ENCODE peak calls at places on chromosomes 5 and 9, in eight cellular contexts. One of them, this sample, is unnamed.

GRCh38 chr5:101271945-101272344 is 368.9 kb upstream of the ST8SIA4 start:
- DNase-seq in lower leg skin: no peak
- DNase-seq in pancreas: no peak
- DNase-seq in GM23338: no peak
- DNase-seq in psoas muscle: no peak
- DNase-seq in thoracic aorta: no peak
- DNase-seq in neural progenitor cell: no peak
- DNase-seq in A549: no peak
- DNase-seq in this sample: no peak

GRCh38 chr5:540215-541147 is 16.2 kb upstream of the SLC9A3 start:
- DNase-seq in thoracic aorta: no peak
- DNase-seq in pancreas: peak
- DNase-seq in psoas muscle: peak
- DNase-seq in GM23338: no peak
- DNase-seq in lower leg skin: no peak
- DNase-seq in A549: no peak
- DNase-seq in neural progenitor cell: no peak
- DNase-seq in this sample: no peak

GRCh38 chr5:97425511-97425910 is 242.5 kb upstream of the RIOK2 start:
- DNase-seq in psoas muscle: no peak
- DNase-seq in GM23338: peak
- DNase-seq in neural progenitor cell: peak
- DNase-seq in pancreas: no peak
- DNase-seq in lower leg skin: no peak
- DNase-seq in A549: no peak
- DNase-seq in thoracic aorta: no peak
- DNase-seq in this sample: peak

GRCh38 chr5:133565993-133566392 is 46.3 kb downstream of the FSTL4 start:
- DNase-seq in GM23338: peak
- DNase-seq in thoracic aorta: no peak
- DNase-seq in pancreas: no peak
- DNase-seq in A549: peak
- DNase-seq in psoas muscle: no peak
- DNase-seq in lower leg skin: no peak
- DNase-seq in neural progenitor cell: peak
- DNase-seq in this sample: peak

GRCh38 chr5:163456840-163457239 is 3.1 kb downstream of the NUDCD2 start:
- DNase-seq in lower leg skin: no peak
- DNase-seq in A549: no peak
- DNase-seq in thoracic aorta: no peak
- DNase-seq in psoas muscle: no peak
- DNase-seq in GM23338: no peak
- DNase-seq in neural progenitor cell: no peak
- DNase-seq in pancreas: no peak
- DNase-seq in this sample: no peak

GRCh38 chr9:132994410-132995120 is 16.1 kb downstream of the GFI1B start:
- DNase-seq in lower leg skin: no peak
- DNase-seq in A549: peak
- DNase-seq in neural progenitor cell: peak
- DNase-seq in psoas muscle: no peak
- DNase-seq in GM23338: peak
- DNase-seq in thoracic aorta: no peak
- DNase-seq in pancreas: peak
- DNase-seq in this sample: peak

GRCh38 chr5:151092750-151093149 is 11.9 kb upstream of the TNIP1 start:
- DNase-seq in neural progenitor cell: no peak
- DNase-seq in lower leg skin: no peak
- DNase-seq in thoracic aorta: no peak
- DNase-seq in GM23338: no peak
- DNase-seq in A549: no peak
- DNase-seq in pancreas: no peak
- DNase-seq in psoas muscle: peak
- DNase-seq in this sample: no peak

GRCh38 chr5:38681024-38681805 is 124.8 kb upstream of the LIFR start:
- DNase-seq in lower leg skin: no peak
- DNase-seq in psoas muscle: no peak
- DNase-seq in GM23338: no peak
- DNase-seq in neural progenitor cell: no peak
- DNase-seq in A549: no peak
- DNase-seq in pancreas: no peak
- DNase-seq in thoracic aorta: no peak
- DNase-seq in this sample: no peak

GRCh38 chr5:132675936-132676689 is 2.3 kb downstream of the IL4 start:
- DNase-seq in GM23338: no peak
- DNase-seq in psoas muscle: no peak
- DNase-seq in A549: no peak
- DNase-seq in neural progenitor cell: no peak
- DNase-seq in pancreas: no peak
- DNase-seq in lower leg skin: no peak
- DNase-seq in thoracic aorta: no peak
- DNase-seq in this sample: no peak

GRCh38 chr5:57482671-57483106 is at the start of gene ACTBL2:
- DNase-seq in psoas muscle: no peak
- DNase-seq in lower leg skin: no peak
- DNase-seq in thoracic aorta: no peak
- DNase-seq in A549: peak
- DNase-seq in pancreas: no peak
- DNase-seq in neural progenitor cell: no peak
- DNase-seq in GM23338: no peak
- DNase-seq in this sample: no peak

GRCh38 chr5:157963761-157964160 is 104.8 kb upstream of the CLINT1 start:
- DNase-seq in neural progenitor cell: no peak
- DNase-seq in psoas muscle: no peak
- DNase-seq in pancreas: no peak
- DNase-seq in thoracic aorta: no peak
- DNase-seq in A549: peak
- DNase-seq in lower leg skin: no peak
- DNase-seq in GM23338: no peak
- DNase-seq in this sample: no peak

GRCh38 chr5:73564018-73564417 is 1.4 kb downstream of the ANKRA2 start:
- DNase-seq in GM23338: no peak
- DNase-seq in neural progenitor cell: no peak
- DNase-seq in thoracic aorta: no peak
- DNase-seq in A549: no peak
- DNase-seq in lower leg skin: no peak
- DNase-seq in pancreas: no peak
- DNase-seq in psoas muscle: no peak
- DNase-seq in this sample: no peak

GRCh38 chr9:108296056-108296455 is 559.7 kb downstream of the ACTL7B start:
- DNase-seq in neural progenitor cell: no peak
- DNase-seq in A549: no peak
- DNase-seq in thoracic aorta: no peak
- DNase-seq in lower leg skin: no peak
- DNase-seq in pancreas: no peak
- DNase-seq in GM23338: no peak
- DNase-seq in psoas muscle: no peak
- DNase-seq in this sample: no peak

GRCh38 chr9:117704024-117704575 is at the start of gene TLR4:
- DNase-seq in psoas muscle: peak
- DNase-seq in GM23338: peak
- DNase-seq in lower leg skin: peak
- DNase-seq in thoracic aorta: no peak
- DNase-seq in A549: no peak
- DNase-seq in neural progenitor cell: peak
- DNase-seq in pancreas: peak
- DNase-seq in this sample: peak

GRCh38 chr5:125261505-125262250 is 515.2 kb upstream of the ZNF608 start:
- DNase-seq in thoracic aorta: no peak
- DNase-seq in A549: no peak
- DNase-seq in neural progenitor cell: no peak
- DNase-seq in GM23338: no peak
- DNase-seq in pancreas: no peak
- DNase-seq in psoas muscle: no peak
- DNase-seq in lower leg skin: no peak
- DNase-seq in this sample: no peak

GRCh38 chr5:139710370-139711066 is 62.4 kb downstream of the CXXC5 start:
- DNase-seq in lower leg skin: no peak
- DNase-seq in psoas muscle: no peak
- DNase-seq in pancreas: peak
- DNase-seq in thoracic aorta: no peak
- DNase-seq in A549: no peak
- DNase-seq in GM23338: peak
- DNase-seq in neural progenitor cell: peak
- DNase-seq in this sample: peak

GRCh38 chr9:10135553-10135952 is 477.2 kb downstream of the PTPRD start:
- DNase-seq in pancreas: no peak
- DNase-seq in lower leg skin: no peak
- DNase-seq in A549: no peak
- DNase-seq in neural progenitor cell: no peak
- DNase-seq in GM23338: no peak
- DNase-seq in thoracic aorta: no peak
- DNase-seq in psoas muscle: no peak
- DNase-seq in this sample: no peak

GRCh38 chr5:80370394-80370793 is 37.5 kb upstream of the ZFYVE16 start:
- DNase-seq in pancreas: no peak
- DNase-seq in neural progenitor cell: peak
- DNase-seq in GM23338: no peak
- DNase-seq in lower leg skin: no peak
- DNase-seq in thoracic aorta: no peak
- DNase-seq in psoas muscle: no peak
- DNase-seq in A549: no peak
- DNase-seq in this sample: no peak
- TF ChIP-seq CTCF in pancreas: no peak
- TF ChIP-seq CTCF in neural progenitor cell: no peak
- TF ChIP-seq CTCF in GM23338: no peak
- TF ChIP-seq CTCF in lower leg skin: no peak
- TF ChIP-seq CTCF in thoracic aorta: no peak
- TF ChIP-seq CTCF in psoas muscle: no peak
- TF ChIP-seq CTCF in A549: no peak
- TF ChIP-seq CTCF in this sample: no peak

DNA sequence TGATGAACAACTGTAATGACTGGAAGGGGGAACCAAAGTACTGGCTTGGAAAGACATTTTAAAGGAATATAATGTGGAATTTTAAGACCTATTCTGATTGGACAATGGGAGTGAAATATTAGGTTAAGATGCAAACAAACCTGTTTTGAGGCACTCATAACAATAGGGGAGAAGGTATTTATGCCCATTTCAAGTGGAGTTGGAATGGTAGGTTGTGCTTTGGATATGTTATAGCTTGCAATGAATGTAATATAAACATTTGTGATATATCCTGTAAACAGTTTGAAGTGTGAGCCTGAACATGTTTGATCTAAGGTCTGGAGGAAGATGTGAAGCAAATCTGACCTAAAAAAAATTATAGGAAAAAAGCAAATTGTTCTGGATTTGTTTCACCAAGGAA is 129.6 kb upstream of the GRHPR start:
- DNase-seq in psoas muscle: no peak
- DNase-seq in pancreas: no peak
- DNase-seq in neural progenitor cell: no peak
- DNase-seq in GM23338: no peak
- DNase-seq in thoracic aorta: no peak
- DNase-seq in A549: no peak
- DNase-seq in lower leg skin: no peak
- DNase-seq in this sample: no peak
- H3K4me3 ChIP-seq in psoas muscle: no peak
- H3K4me3 ChIP-seq in pancreas: no peak
- H3K4me3 ChIP-seq in neural progenitor cell: no peak
- H3K4me3 ChIP-seq in GM23338: no peak
- H3K4me3 ChIP-seq in thoracic aorta: no peak
- H3K4me3 ChIP-seq in A549: no peak
- H3K4me3 ChIP-seq in lower leg skin: no peak
- H3K4me3 ChIP-seq in this sample: no peak

GRCh38 chr5:156715287-156715686 is 134.8 kb upstream of the PPP1R2B start:
- DNase-seq in lower leg skin: no peak
- DNase-seq in A549: no peak
- DNase-seq in neural progenitor cell: peak
- DNase-seq in psoas muscle: no peak
- DNase-seq in GM23338: no peak
- DNase-seq in thoracic aorta: no peak
- DNase-seq in pancreas: no peak
- DNase-seq in this sample: no peak

GRCh38 chr5:156722358-156722757 is 127.7 kb upstream of the PPP1R2B start:
- DNase-seq in GM23338: no peak
- DNase-seq in neural progenitor cell: no peak
- DNase-seq in thoracic aorta: no peak
- DNase-seq in lower leg skin: no peak
- DNase-seq in psoas muscle: no peak
- DNase-seq in pancreas: no peak
- DNase-seq in A549: no peak
- DNase-seq in this sample: no peak

GRCh38 chr5:156716981-156717380 is 133.1 kb upstream of the PPP1R2B start:
- DNase-seq in lower leg skin: no peak
- DNase-seq in GM23338: peak
- DNase-seq in neural progenitor cell: no peak
- DNase-seq in pancreas: no peak
- DNase-seq in psoas muscle: no peak
- DNase-seq in A549: no peak
- DNase-seq in thoracic aorta: no peak
- DNase-seq in this sample: no peak

GRCh38 chr5:156718985-156719384 is 131.1 kb upstream of the PPP1R2B start:
- DNase-seq in GM23338: peak
- DNase-seq in psoas muscle: no peak
- DNase-seq in thoracic aorta: no peak
- DNase-seq in pancreas: no peak
- DNase-seq in lower leg skin: no peak
- DNase-seq in A549: no peak
- DNase-seq in neural progenitor cell: no peak
- DNase-seq in this sample: no peak
- TF ChIP-seq CTCF in GM23338: peak
- TF ChIP-seq CTCF in psoas muscle: no peak
- TF ChIP-seq CTCF in thoracic aorta: no peak
- TF ChIP-seq CTCF in pancreas: no peak
- TF ChIP-seq CTCF in lower leg skin: no peak
- TF ChIP-seq CTCF in A549: no peak
- TF ChIP-seq CTCF in neural progenitor cell: no peak
- TF ChIP-seq CTCF in this sample: no peak

GRCh38 chr5:32651638-32652037 is 59.5 kb upstream of the NPR3 start:
- DNase-seq in GM23338: no peak
- DNase-seq in A549: no peak
- DNase-seq in psoas muscle: no peak
- DNase-seq in neural progenitor cell: no peak
- DNase-seq in pancreas: no peak
- DNase-seq in thoracic aorta: no peak
- DNase-seq in lower leg skin: no peak
- DNase-seq in this sample: no peak
- H3K4me3 ChIP-seq in GM23338: no peak
- H3K4me3 ChIP-seq in A549: no peak
- H3K4me3 ChIP-seq in psoas muscle: no peak
- H3K4me3 ChIP-seq in neural progenitor cell: no peak
- H3K4me3 ChIP-seq in pancreas: no peak
- H3K4me3 ChIP-seq in thoracic aorta: peak
- H3K4me3 ChIP-seq in lower leg skin: no peak
- H3K4me3 ChIP-seq in this sample: no peak